ENCODE peak calls at places on chromosomes 4 and X, in six cellular contexts. One of them, this sample, is unnamed.

GRCh38 chr4:185411833-185412232 is 13.9 kb downstream of the UFSP2 start:
- DNase-seq in sigmoid colon: no peak
- DNase-seq in MV-4-11: no peak
- DNase-seq in HS-27A: no peak
- DNase-seq in GM13976: no peak
- DNase-seq in uterus: no peak
- DNase-seq in this sample: no peak

GRCh38 chrX:85288992-85289723 is 45.4 kb downstream of the ZNF711 start:
- DNase-seq in MV-4-11: no peak
- DNase-seq in uterus: no peak
- DNase-seq in sigmoid colon: no peak
- DNase-seq in HS-27A: no peak
- DNase-seq in GM13976: no peak
- DNase-seq in this sample: no peak

GRCh38 chr4:180057891-180058643 is 2185.1 kb upstream of the TENM3 start:
- DNase-seq in uterus: no peak
- DNase-seq in GM13976: peak
- DNase-seq in MV-4-11: no peak
- DNase-seq in HS-27A: no peak
- DNase-seq in sigmoid colon: no peak
- DNase-seq in this sample: no peak

GRCh38 chr4:8238515-8239053 is 31.0 kb upstream of the HTRA3 start:
- DNase-seq in MV-4-11: no peak
- DNase-seq in HS-27A: no peak
- DNase-seq in sigmoid colon: no peak
- DNase-seq in uterus: no peak
- DNase-seq in GM13976: peak
- DNase-seq in this sample: no peak

GRCh38 chr4:3485011-3485881 is 22.1 kb downstream of the DOK7 start:
- DNase-seq in MV-4-11: peak
- DNase-seq in HS-27A: no peak
- DNase-seq in sigmoid colon: no peak
- DNase-seq in GM13976: peak
- DNase-seq in uterus: no peak
- DNase-seq in this sample: no peak

GRCh38 chr4:86831262-86832090 is 17.7 kb downstream of the SLC10A6 start:
- DNase-seq in sigmoid colon: no peak
- DNase-seq in HS-27A: peak
- DNase-seq in GM13976: no peak
- DNase-seq in uterus: peak
- DNase-seq in MV-4-11: no peak
- DNase-seq in this sample: peak

GRCh38 chrX:120358687-120359086 is 3.2 kb upstream of the ATP1B4 start:
- DNase-seq in GM13976: no peak
- DNase-seq in sigmoid colon: no peak
- DNase-seq in HS-27A: peak
- DNase-seq in MV-4-11: no peak
- DNase-seq in uterus: no peak
- DNase-seq in this sample: peak

GRCh38 chr4:78237360-78237759 is 180.2 kb downstream of the FRAS1 start:
- DNase-seq in sigmoid colon: no peak
- DNase-seq in GM13976: no peak
- DNase-seq in HS-27A: no peak
- DNase-seq in uterus: no peak
- DNase-seq in MV-4-11: no peak
- DNase-seq in this sample: no peak

GRCh38 chr4:40687676-40688389 is 58.2 kb upstream of the RBM47 start:
- DNase-seq in uterus: no peak
- DNase-seq in MV-4-11: no peak
- DNase-seq in GM13976: no peak
- DNase-seq in HS-27A: no peak
- DNase-seq in sigmoid colon: no peak
- DNase-seq in this sample: no peak

GRCh38 chr4:100803751-100804150 is 285.9 kb upstream of the EMCN start:
- DNase-seq in uterus: no peak
- DNase-seq in GM13976: no peak
- DNase-seq in MV-4-11: no peak
- DNase-seq in HS-27A: no peak
- DNase-seq in sigmoid colon: no peak
- DNase-seq in this sample: no peak

GRCh38 chr4:138952405-138952804 is 63.2 kb upstream of the NOCT start:
- DNase-seq in GM13976: no peak
- DNase-seq in uterus: no peak
- DNase-seq in HS-27A: no peak
- DNase-seq in MV-4-11: no peak
- DNase-seq in sigmoid colon: no peak
- DNase-seq in this sample: no peak

GRCh38 chr4:143025111-143025704 is 159.5 kb upstream of the USP38 start:
- DNase-seq in HS-27A: peak
- DNase-seq in sigmoid colon: no peak
- DNase-seq in GM13976: no peak
- DNase-seq in MV-4-11: peak
- DNase-seq in uterus: no peak
- DNase-seq in this sample: peak

GRCh38 chr4:26360864-26361263 is 40.0 kb downstream of the RBPJ start:
- DNase-seq in HS-27A: no peak
- DNase-seq in MV-4-11: no peak
- DNase-seq in sigmoid colon: no peak
- DNase-seq in uterus: no peak
- DNase-seq in GM13976: no peak
- DNase-seq in this sample: no peak

GRCh38 chrX:40933132-40934078 is 151.8 kb upstream of the USP9X start:
- DNase-seq in GM13976: peak
- DNase-seq in sigmoid colon: no peak
- DNase-seq in HS-27A: no peak
- DNase-seq in uterus: no peak
- DNase-seq in MV-4-11: peak
- DNase-seq in this sample: peak

GRCh38 chr4:90126805-90127204 is 389 bp upstream of the CCSER1 start:
- DNase-seq in sigmoid colon: no peak
- DNase-seq in uterus: no peak
- DNase-seq in MV-4-11: no peak
- DNase-seq in HS-27A: no peak
- DNase-seq in GM13976: no peak
- DNase-seq in this sample: no peak

GRCh38 chr4:179582164-179582563 is 2139.9 kb upstream of the AGA start:
- DNase-seq in GM13976: no peak
- DNase-seq in sigmoid colon: no peak
- DNase-seq in MV-4-11: no peak
- DNase-seq in HS-27A: no peak
- DNase-seq in uterus: no peak
- DNase-seq in this sample: no peak

GRCh38 chr4:186169942-186170802 is 21.2 kb upstream of the CYP4V2 start:
- DNase-seq in sigmoid colon: no peak
- DNase-seq in HS-27A: no peak
- DNase-seq in GM13976: no peak
- DNase-seq in MV-4-11: no peak
- DNase-seq in uterus: no peak
- DNase-seq in this sample: no peak

GRCh38 chr4:58665649-58666048 is 1555.5 kb upstream of the IGFBP7 start:
- DNase-seq in uterus: no peak
- DNase-seq in GM13976: no peak
- DNase-seq in HS-27A: no peak
- DNase-seq in sigmoid colon: no peak
- DNase-seq in MV-4-11: no peak
- DNase-seq in this sample: no peak

GRCh38 chr4:53914313-53915016 is 149.9 kb downstream of the CHIC2 start:
- DNase-seq in MV-4-11: peak
- DNase-seq in HS-27A: no peak
- DNase-seq in uterus: no peak
- DNase-seq in GM13976: no peak
- DNase-seq in sigmoid colon: no peak
- DNase-seq in this sample: peak

GRCh38 chr4:108072300-108072699 is 82.6 kb downstream of the HADH start:
- DNase-seq in HS-27A: no peak
- DNase-seq in MV-4-11: no peak
- DNase-seq in uterus: no peak
- DNase-seq in GM13976: no peak
- DNase-seq in sigmoid colon: no peak
- DNase-seq in this sample: no peak

GRCh38 chr4:10013722-10014121 is 7.6 kb downstream of the SLC2A9 start:
- DNase-seq in MV-4-11: peak
- DNase-seq in HS-27A: no peak
- DNase-seq in GM13976: peak
- DNase-seq in sigmoid colon: no peak
- DNase-seq in uterus: no peak
- DNase-seq in this sample: peak

GRCh38 chrX:68696267-68696666 is 48.8 kb downstream of the STARD8 start:
- DNase-seq in HS-27A: no peak
- DNase-seq in sigmoid colon: no peak
- DNase-seq in GM13976: no peak
- DNase-seq in uterus: no peak
- DNase-seq in MV-4-11: peak
- DNase-seq in this sample: no peak

GRCh38 chr4:45131020-45131419 is 404.7 kb upstream of the GNPDA2 start:
- DNase-seq in MV-4-11: no peak
- DNase-seq in GM13976: no peak
- DNase-seq in uterus: no peak
- DNase-seq in sigmoid colon: no peak
- DNase-seq in HS-27A: no peak
- DNase-seq in this sample: no peak

GRCh38 chr4:114267976-114268375 is 288.5 kb upstream of the ARSJ start:
- DNase-seq in MV-4-11: no peak
- DNase-seq in HS-27A: no peak
- DNase-seq in uterus: no peak
- DNase-seq in sigmoid colon: no peak
- DNase-seq in GM13976: no peak
- DNase-seq in this sample: no peak

GRCh38 chr4:61851126-61851525 is 651.0 kb downstream of the ADGRL3 start:
- DNase-seq in HS-27A: no peak
- DNase-seq in MV-4-11: no peak
- DNase-seq in uterus: no peak
- DNase-seq in sigmoid colon: no peak
- DNase-seq in GM13976: no peak
- DNase-seq in this sample: no peak

GRCh38 chrX:39451061-39451460 is 646.7 kb downstream of the BCOR start:
- DNase-seq in GM13976: no peak
- DNase-seq in sigmoid colon: no peak
- DNase-seq in MV-4-11: no peak
- DNase-seq in HS-27A: no peak
- DNase-seq in uterus: no peak
- DNase-seq in this sample: no peak

GRCh38 chrX:133350751-133351150 is 64.5 kb downstream of the GPC4 start:
- DNase-seq in HS-27A: no peak
- DNase-seq in GM13976: no peak
- DNase-seq in uterus: peak
- DNase-seq in MV-4-11: peak
- DNase-seq in sigmoid colon: peak
- DNase-seq in this sample: no peak

GRCh38 chrX:72038016-72038415 is 93.7 kb downstream of the RTL5 start:
- DNase-seq in MV-4-11: no peak
- DNase-seq in uterus: no peak
- DNase-seq in GM13976: no peak
- DNase-seq in HS-27A: no peak
- DNase-seq in sigmoid colon: peak
- DNase-seq in this sample: no peak

GRCh38 chr4:2353222-2354107 is 65.0 kb downstream of the ZFYVE28 start:
- DNase-seq in GM13976: no peak
- DNase-seq in uterus: no peak
- DNase-seq in sigmoid colon: peak
- DNase-seq in MV-4-11: no peak
- DNase-seq in HS-27A: no peak
- DNase-seq in this sample: no peak

GRCh38 chr4:153458969-153459368 is 7.2 kb upstream of the TMEM131L start:
- DNase-seq in sigmoid colon: no peak
- DNase-seq in GM13976: no peak
- DNase-seq in uterus: no peak
- DNase-seq in MV-4-11: peak
- DNase-seq in HS-27A: no peak
- DNase-seq in this sample: no peak

GRCh38 chr4:133921280-133922195 is 280.1 kb downstream of the PABPC4L start:
- DNase-seq in sigmoid colon: no peak
- DNase-seq in MV-4-11: no peak
- DNase-seq in uterus: no peak
- DNase-seq in HS-27A: peak
- DNase-seq in GM13976: no peak
- DNase-seq in this sample: peak

GRCh38 chrX:130716822-130717405 is 186.1 kb downstream of the ENOX2 start:
- DNase-seq in sigmoid colon: no peak
- DNase-seq in HS-27A: no peak
- DNase-seq in GM13976: no peak
- DNase-seq in uterus: no peak
- DNase-seq in MV-4-11: no peak
- DNase-seq in this sample: no peak

GRCh38 chrX:39475372-39475771 is 622.4 kb downstream of the BCOR start:
- DNase-seq in HS-27A: no peak
- DNase-seq in uterus: no peak
- DNase-seq in GM13976: no peak
- DNase-seq in sigmoid colon: no peak
- DNase-seq in MV-4-11: no peak
- DNase-seq in this sample: no peak

GRCh38 chr4:38678078-38678477 is 14.1 kb downstream of the KLF3 start:
- DNase-seq in HS-27A: no peak
- DNase-seq in GM13976: no peak
- DNase-seq in sigmoid colon: no peak
- DNase-seq in uterus: no peak
- DNase-seq in MV-4-11: peak
- DNase-seq in this sample: peak

GRCh38 chr4:139889194-139889762 is 223.7 kb downstream of the MGST2 start:
- DNase-seq in HS-27A: no peak
- DNase-seq in GM13976: no peak
- DNase-seq in uterus: no peak
- DNase-seq in MV-4-11: no peak
- DNase-seq in sigmoid colon: no peak
- DNase-seq in this sample: no peak

GRCh38 chr4:15376594-15376993 is 51.2 kb upstream of the C1QTNF7 start:
- DNase-seq in uterus: no peak
- DNase-seq in MV-4-11: no peak
- DNase-seq in sigmoid colon: no peak
- DNase-seq in HS-27A: no peak
- DNase-seq in GM13976: no peak
- DNase-seq in this sample: peak

GRCh38 chr4:19693949-19694597 is 557.6 kb upstream of the SLIT2 start:
- DNase-seq in MV-4-11: peak
- DNase-seq in HS-27A: no peak
- DNase-seq in GM13976: no peak
- DNase-seq in sigmoid colon: no peak
- DNase-seq in uterus: peak
- DNase-seq in this sample: no peak

GRCh38 chr4:96016615-96017299 is 176.9 kb downstream of the PDHA2 start:
- DNase-seq in sigmoid colon: no peak
- DNase-seq in HS-27A: no peak
- DNase-seq in GM13976: peak
- DNase-seq in MV-4-11: peak
- DNase-seq in uterus: no peak
- DNase-seq in this sample: no peak